ENCODE peak calls at places on chromosome 18, in five cellular contexts. One of them, this sample, is unnamed.

GRCh38 chr18:26489191-26489590 is 59.2 kb downstream of the KCTD1 start:
- DNase-seq in naive B cell: no peak
- DNase-seq in stimulated activated CD4-positive, alpha-beta T cell treated with anti-CD3 and anti-CD28 coated beads, Interleukin-1b, Interleukin-23, amount 100 ng/mL, for 1 hour: no peak
- DNase-seq in stimulated activated CD8-positive, alpha-beta memory T cell treated with anti-CD3 and anti-CD28 coated beads, Interleukin-15, amount 100 ng/mL, for 24 hours: no peak
- DNase-seq in AG04450: no peak
- DNase-seq in this sample: no peak

GRCh38 chr18:69978743-69979715 is 31.4 kb upstream of the CD226 start:
- DNase-seq in AG04450: no peak
- DNase-seq in stimulated activated CD4-positive, alpha-beta T cell treated with anti-CD3 and anti-CD28 coated beads, Interleukin-1b, Interleukin-23, amount 100 ng/mL, for 1 hour: no peak
- DNase-seq in stimulated activated CD8-positive, alpha-beta memory T cell treated with anti-CD3 and anti-CD28 coated beads, Interleukin-15, amount 100 ng/mL, for 24 hours: no peak
- DNase-seq in naive B cell: no peak
- DNase-seq in this sample: no peak

GRCh38 chr18:37334494-37335125 is 231.0 kb downstream of the CELF4 start:
- DNase-seq in naive B cell: no peak
- DNase-seq in AG04450: no peak
- DNase-seq in stimulated activated CD8-positive, alpha-beta memory T cell treated with anti-CD3 and anti-CD28 coated beads, Interleukin-15, amount 100 ng/mL, for 24 hours: no peak
- DNase-seq in stimulated activated CD4-positive, alpha-beta T cell treated with anti-CD3 and anti-CD28 coated beads, Interleukin-1b, Interleukin-23, amount 100 ng/mL, for 1 hour: no peak
- DNase-seq in this sample: no peak

GRCh38 chr18:45847119-45847518 is 21.6 kb downstream of the SIGLEC15 start:
- DNase-seq in naive B cell: no peak
- DNase-seq in stimulated activated CD8-positive, alpha-beta memory T cell treated with anti-CD3 and anti-CD28 coated beads, Interleukin-15, amount 100 ng/mL, for 24 hours: no peak
- DNase-seq in AG04450: no peak
- DNase-seq in stimulated activated CD4-positive, alpha-beta T cell treated with anti-CD3 and anti-CD28 coated beads, Interleukin-1b, Interleukin-23, amount 100 ng/mL, for 1 hour: no peak
- DNase-seq in this sample: no peak

GRCh38 chr18:47632970-47633635 is 297.4 kb downstream of the SMAD2 start:
- DNase-seq in stimulated activated CD4-positive, alpha-beta T cell treated with anti-CD3 and anti-CD28 coated beads, Interleukin-1b, Interleukin-23, amount 100 ng/mL, for 1 hour: no peak
- DNase-seq in AG04450: no peak
- DNase-seq in stimulated activated CD8-positive, alpha-beta memory T cell treated with anti-CD3 and anti-CD28 coated beads, Interleukin-15, amount 100 ng/mL, for 24 hours: no peak
- DNase-seq in naive B cell: no peak
- DNase-seq in this sample: no peak

GRCh38 chr18:8450898-8451665 is 158.2 kb upstream of the RAB12 start:
- DNase-seq in stimulated activated CD8-positive, alpha-beta memory T cell treated with anti-CD3 and anti-CD28 coated beads, Interleukin-15, amount 100 ng/mL, for 24 hours: no peak
- DNase-seq in naive B cell: no peak
- DNase-seq in stimulated activated CD4-positive, alpha-beta T cell treated with anti-CD3 and anti-CD28 coated beads, Interleukin-1b, Interleukin-23, amount 100 ng/mL, for 1 hour: no peak
- DNase-seq in AG04450: no peak
- DNase-seq in this sample: no peak

GRCh38 chr18:46939337-46939963 is 22.0 kb downstream of the KATNAL2 start:
- DNase-seq in naive B cell: no peak
- DNase-seq in stimulated activated CD8-positive, alpha-beta memory T cell treated with anti-CD3 and anti-CD28 coated beads, Interleukin-15, amount 100 ng/mL, for 24 hours: no peak
- DNase-seq in AG04450: no peak
- DNase-seq in stimulated activated CD4-positive, alpha-beta T cell treated with anti-CD3 and anti-CD28 coated beads, Interleukin-1b, Interleukin-23, amount 100 ng/mL, for 1 hour: no peak
- DNase-seq in this sample: no peak

GRCh38 chr18:9335255-9336045 is 877 bp downstream of the TWSG1 start:
- DNase-seq in naive B cell: no peak
- DNase-seq in stimulated activated CD4-positive, alpha-beta T cell treated with anti-CD3 and anti-CD28 coated beads, Interleukin-1b, Interleukin-23, amount 100 ng/mL, for 1 hour: no peak
- DNase-seq in stimulated activated CD8-positive, alpha-beta memory T cell treated with anti-CD3 and anti-CD28 coated beads, Interleukin-15, amount 100 ng/mL, for 24 hours: no peak
- DNase-seq in AG04450: no peak
- DNase-seq in this sample: no peak

GRCh38 chr18:8995096-8995495 is 107.4 kb upstream of the NDUFV2 start:
- DNase-seq in stimulated activated CD4-positive, alpha-beta T cell treated with anti-CD3 and anti-CD28 coated beads, Interleukin-1b, Interleukin-23, amount 100 ng/mL, for 1 hour: no peak
- DNase-seq in AG04450: no peak
- DNase-seq in stimulated activated CD8-positive, alpha-beta memory T cell treated with anti-CD3 and anti-CD28 coated beads, Interleukin-15, amount 100 ng/mL, for 24 hours: no peak
- DNase-seq in naive B cell: no peak
- DNase-seq in this sample: no peak

GRCh38 chr18:47184419-47185050 is 8.4 kb upstream of the IER3IP1 start:
- DNase-seq in stimulated activated CD8-positive, alpha-beta memory T cell treated with anti-CD3 and anti-CD28 coated beads, Interleukin-15, amount 100 ng/mL, for 24 hours: no peak
- DNase-seq in AG04450: no peak
- DNase-seq in stimulated activated CD4-positive, alpha-beta T cell treated with anti-CD3 and anti-CD28 coated beads, Interleukin-1b, Interleukin-23, amount 100 ng/mL, for 1 hour: no peak
- DNase-seq in naive B cell: no peak
- DNase-seq in this sample: no peak

GRCh38 chr18:79962311-79962710 is 2.1 kb upstream of the HSBP1L1 start:
- DNase-seq in naive B cell: no peak
- DNase-seq in stimulated activated CD4-positive, alpha-beta T cell treated with anti-CD3 and anti-CD28 coated beads, Interleukin-1b, Interleukin-23, amount 100 ng/mL, for 1 hour: no peak
- DNase-seq in AG04450: no peak
- DNase-seq in stimulated activated CD8-positive, alpha-beta memory T cell treated with anti-CD3 and anti-CD28 coated beads, Interleukin-15, amount 100 ng/mL, for 24 hours: no peak
- DNase-seq in this sample: peak; percentile 72

GRCh38 chr18:48896875-48897511 is 53.8 kb downstream of the SMAD7 start:
- DNase-seq in stimulated activated CD8-positive, alpha-beta memory T cell treated with anti-CD3 and anti-CD28 coated beads, Interleukin-15, amount 100 ng/mL, for 24 hours: no peak
- DNase-seq in AG04450: no peak
- DNase-seq in naive B cell: peak; percentile 49
- DNase-seq in stimulated activated CD4-positive, alpha-beta T cell treated with anti-CD3 and anti-CD28 coated beads, Interleukin-1b, Interleukin-23, amount 100 ng/mL, for 1 hour: no peak
- DNase-seq in this sample: no peak

GRCh38 chr18:26227051-26227672 is 917 bp downstream of the TAF4B start:
- DNase-seq in stimulated activated CD4-positive, alpha-beta T cell treated with anti-CD3 and anti-CD28 coated beads, Interleukin-1b, Interleukin-23, amount 100 ng/mL, for 1 hour: no peak
- DNase-seq in AG04450: no peak
- DNase-seq in stimulated activated CD8-positive, alpha-beta memory T cell treated with anti-CD3 and anti-CD28 coated beads, Interleukin-15, amount 100 ng/mL, for 24 hours: no peak
- DNase-seq in naive B cell: no peak
- DNase-seq in this sample: no peak

GRCh38 chr18:47881752-47882455 is 48.6 kb downstream of the SMAD2 start:
- DNase-seq in stimulated activated CD8-positive, alpha-beta memory T cell treated with anti-CD3 and anti-CD28 coated beads, Interleukin-15, amount 100 ng/mL, for 24 hours: no peak
- DNase-seq in stimulated activated CD4-positive, alpha-beta T cell treated with anti-CD3 and anti-CD28 coated beads, Interleukin-1b, Interleukin-23, amount 100 ng/mL, for 1 hour: no peak
- DNase-seq in AG04450: peak; percentile 11
- DNase-seq in naive B cell: no peak
- DNase-seq in this sample: no peak

GRCh38 chr18:11279461-11279860 is 130.1 kb upstream of the PIEZO2 start:
- DNase-seq in AG04450: no peak
- DNase-seq in stimulated activated CD8-positive, alpha-beta memory T cell treated with anti-CD3 and anti-CD28 coated beads, Interleukin-15, amount 100 ng/mL, for 24 hours: no peak
- DNase-seq in stimulated activated CD4-positive, alpha-beta T cell treated with anti-CD3 and anti-CD28 coated beads, Interleukin-1b, Interleukin-23, amount 100 ng/mL, for 1 hour: no peak
- DNase-seq in naive B cell: no peak
- DNase-seq in this sample: no peak

GRCh38 chr18:23992119-23992940 is 22.2 kb upstream of the TTC39C start:
- DNase-seq in stimulated activated CD4-positive, alpha-beta T cell treated with anti-CD3 and anti-CD28 coated beads, Interleukin-1b, Interleukin-23, amount 100 ng/mL, for 1 hour: no peak
- DNase-seq in AG04450: no peak
- DNase-seq in stimulated activated CD8-positive, alpha-beta memory T cell treated with anti-CD3 and anti-CD28 coated beads, Interleukin-15, amount 100 ng/mL, for 24 hours: no peak
- DNase-seq in naive B cell: no peak
- DNase-seq in this sample: peak; percentile 83

GRCh38 chr18:42164556-42164955 is 209.5 kb downstream of the PIK3C3 start:
- DNase-seq in stimulated activated CD8-positive, alpha-beta memory T cell treated with anti-CD3 and anti-CD28 coated beads, Interleukin-15, amount 100 ng/mL, for 24 hours: no peak
- DNase-seq in AG04450: no peak
- DNase-seq in stimulated activated CD4-positive, alpha-beta T cell treated with anti-CD3 and anti-CD28 coated beads, Interleukin-1b, Interleukin-23, amount 100 ng/mL, for 1 hour: no peak
- DNase-seq in naive B cell: no peak
- DNase-seq in this sample: no peak

GRCh38 chr18:79511671-79512301 is 116.1 kb downstream of the NFATC1 start:
- DNase-seq in stimulated activated CD8-positive, alpha-beta memory T cell treated with anti-CD3 and anti-CD28 coated beads, Interleukin-15, amount 100 ng/mL, for 24 hours: no peak
- DNase-seq in naive B cell: no peak
- DNase-seq in AG04450: no peak
- DNase-seq in stimulated activated CD4-positive, alpha-beta T cell treated with anti-CD3 and anti-CD28 coated beads, Interleukin-1b, Interleukin-23, amount 100 ng/mL, for 1 hour: no peak
- DNase-seq in this sample: no peak

GRCh38 chr18:78540636-78541400 is 438.8 kb upstream of the SALL3 start:
- DNase-seq in AG04450: no peak
- DNase-seq in stimulated activated CD4-positive, alpha-beta T cell treated with anti-CD3 and anti-CD28 coated beads, Interleukin-1b, Interleukin-23, amount 100 ng/mL, for 1 hour: no peak
- DNase-seq in naive B cell: no peak
- DNase-seq in stimulated activated CD8-positive, alpha-beta memory T cell treated with anti-CD3 and anti-CD28 coated beads, Interleukin-15, amount 100 ng/mL, for 24 hours: no peak
- DNase-seq in this sample: no peak

GRCh38 chr18:55856191-55856590 is 268.2 kb upstream of the TCF4 start:
- DNase-seq in stimulated activated CD8-positive, alpha-beta memory T cell treated with anti-CD3 and anti-CD28 coated beads, Interleukin-15, amount 100 ng/mL, for 24 hours: no peak
- DNase-seq in stimulated activated CD4-positive, alpha-beta T cell treated with anti-CD3 and anti-CD28 coated beads, Interleukin-1b, Interleukin-23, amount 100 ng/mL, for 1 hour: no peak
- DNase-seq in AG04450: peak; percentile 63
- DNase-seq in naive B cell: no peak
- DNase-seq in this sample: no peak

This sample was measured in cerebellum.